ENCODE peak calls at places on chromosomes 13 and 19, in six cellular contexts. O, B, P, U, A and H are unnamed samples.

GRCh38 chr13:110705356-110705825 is 525 bp downstream of the CARS2 start:
- DNase-seq in U (no peak), B (no peak), P (no peak), A (no peak), O (no peak), H (no peak)

GRCh38 chr13:38951525-38952313 is 38.9 kb downstream of the STOML3 start:
- DNase-seq in A (no peak), P (no peak), U (no peak), B (no peak), O (no peak), H (no peak)

GRCh38 chr19:8473652-8474476 is 28.6 kb downstream of the PRAM1 start:
- DNase-seq in U (no peak), B (no peak), A (no peak), P (no peak), O (no peak), H (no peak)

GRCh38 chr19:53977991-53978731 is 13.3 kb upstream of the CACNG6 start:
- DNase-seq in B (peak; percentile 95), U (peak; percentile 18), P (peak; percentile 67), O (no peak), A (no peak), H (no peak)

GRCh38 chr13:51324714-51325440 is 14.6 kb upstream of the SERPINE3 start:
- DNase-seq in B (no peak), O (no peak), P (peak; percentile 52), U (no peak), A (no peak), H (no peak)

GRCh38 chr19:20558571-20558970 is 7.0 kb downstream of the ZNF737 start:
- DNase-seq in U (no peak), O (no peak), P (no peak), A (no peak), B (peak; percentile 5), H (no peak)

GRCh38 chr19:34173145-34173956 is 1.0 kb downstream of the LSM14A start:
- DNase-seq in A (no peak), U (no peak), O (peak; percentile 1), P (no peak), B (peak; percentile 27), H (no peak)

GRCh38 chr13:114035583-114036501 is 62.0 kb upstream of the C13orf46 start:
- DNase-seq in O (no peak), B (no peak), P (peak; percentile 88), U (no peak), A (no peak), H (no peak)

GRCh38 chr13:98997051-98997730 is 19.3 kb upstream of the DOCK9 start:
- DNase-seq in O (no peak), B (peak; percentile 65), P (no peak), U (no peak), A (no peak), H (no peak)

GRCh38 chr19:37930416-37930815 is 23.4 kb downstream of the SIPA1L3 start:
- DNase-seq in O (no peak), P (no peak), B (peak; percentile 26), U (no peak), A (no peak), H (no peak)

GRCh38 chr13:96652506-96652905 is 341.8 kb downstream of the OXGR1 start:
- DNase-seq in U (no peak), B (no peak), A (no peak), P (no peak), O (no peak), H (no peak)